ENCODE peak calls at places on chromosomes 4 and X, in four cellular contexts. V, Q, G and E are unnamed samples.

GRCh38 chr4:108372678-108373077 is 203.9 kb upstream of the LEF1 start:
- DNase-seq in Q (no peak), V (no peak), G (no peak), E (no peak)

GRCh38 chrX:94722578-94722977 is 1048.6 kb downstream of the FAM133A start:
- DNase-seq in Q (no peak), V (no peak), G (no peak), E (no peak)

GRCh38 chr4:26238782-26239647 is 81.8 kb upstream of the RBPJ start:
- DNase-seq in G (peak; percentile 71), V (no peak), Q (no peak), E (no peak)

GRCh38 chr4:40307627-40308497 is 27.3 kb upstream of the CHRNA9 start:
- DNase-seq in G (no peak), V (no peak), Q (peak; percentile 86), E (no peak)

GRCh38 chr4:88457307-88458090 is 580 bp downstream of the HERC5 start:
- DNase-seq in V (no peak), Q (no peak), G (peak; percentile 16), E (peak; percentile 30)

GRCh38 chrX:71930298-71930697 is 19.7 kb downstream of the NHSL2 start:
- DNase-seq in Q (no peak), V (no peak), G (peak; percentile 35), E (no peak)

GRCh38 chr4:172740434-172740833 is 428.2 kb upstream of the GALNT7 start:
- DNase-seq in Q (no peak), V (no peak), G (no peak), E (no peak)

GRCh38 chr4:87375719-87376291 is 15.2 kb downstream of the HSD17B11 start:
- DNase-seq in V (peak; percentile 29), G (peak; percentile 63), Q (no peak), E (peak; percentile 71)

GRCh38 chrX:100368167-100368566 is 41.9 kb downstream of the PCDH19 start:
- DNase-seq in Q (no peak), G (no peak), V (no peak), E (peak; percentile 2)

GRCh38 chr4:67106846-67107467 is 438.3 kb downstream of the CENPC start:
- DNase-seq in G (peak; percentile 3), V (no peak), Q (no peak), E (no peak)

GRCh38 chr4:163554870-163555465 is 60.5 kb downstream of the TMA16 start:
- DNase-seq in Q (no peak), V (no peak), G (peak; percentile 15), E (peak; percentile 27)

GRCh38 chr4:31005037-31005436 is 284.9 kb downstream of the PCDH7 start:
- DNase-seq in V (no peak), Q (no peak), G (no peak), E (no peak)

GRCh38 chr4:2741626-2742025 is 14.5 kb downstream of the TNIP2 start:
- DNase-seq in V (no peak), G (peak; percentile 54), Q (no peak), E (no peak)

GRCh38 chr4:61520688-61521160 is 320.6 kb downstream of the ADGRL3 start:
- DNase-seq in V (no peak), G (no peak), Q (no peak), E (no peak)

GRCh38 chrX:19579485-19579884 is 64.2 kb upstream of the MAP3K15 start:
- DNase-seq in Q (no peak), G (peak; percentile 48), V (no peak), E (peak; percentile 7)

GRCh38 chrX:148956352-148956751 is 455.9 kb downstream of the AFF2 start:
- DNase-seq in Q (no peak), V (no peak), G (no peak), E (no peak)

GRCh38 chrX:134388161-134389109 is 71.5 kb upstream of the HPRT1 start:
- DNase-seq in G (no peak), Q (peak; percentile 58), V (no peak), E (no peak)

GRCh38 chrX:139692506-139692849 is 15.5 kb downstream of the MCF2 start:
- DNase-seq in G (no peak), Q (no peak), V (no peak), E (no peak)

GRCh38 chr4:156677136-156677535 is 294.5 kb downstream of the PDGFC start:
- DNase-seq in Q (no peak), G (peak; percentile 39), V (peak; percentile 18), E (peak; percentile 5)

GRCh38 chr4:157217708-157218107 is 2.8 kb upstream of the GRIA2 start:
- DNase-seq in Q (no peak), G (peak; percentile 11), V (peak; percentile 18), E (peak; percentile 31)

GRCh38 chr4:39732728-39733127 is 34.8 kb downstream of the UBE2K start:
- DNase-seq in G (peak; percentile 88), Q (no peak), V (no peak), E (no peak)

GRCh38 chrX:14675500-14675899 is 146.2 kb downstream of the GLRA2 start:
- DNase-seq in V (no peak), G (no peak), Q (no peak), E (no peak)

GRCh38 chrX:40809210-40809609 is 73.9 kb upstream of the MED14 start:
- DNase-seq in Q (no peak), V (no peak), G (peak; percentile 29), E (peak; percentile 1)

GRCh38 chrX:78555401-78555980 is 103.6 kb downstream of the RTL3 start:
- DNase-seq in V (no peak), Q (no peak), G (no peak), E (no peak)

GRCh38 chrX:3712080-3712869 is 1.2 kb downstream of the PRKX start:
- DNase-seq in Q (no peak), V (no peak), G (no peak), E (peak; percentile 33)

GRCh38 chrX:19443886-19444530 is 71.3 kb downstream of the MAP3K15 start:
- DNase-seq in Q (no peak), G (no peak), V (no peak), E (no peak)

GRCh38 chr4:93337196-93337595 is 491.4 kb upstream of the ATOH1 start:
- DNase-seq in G (no peak), Q (no peak), V (no peak), E (no peak)

GRCh38 chr4:587671-588350 is 11.7 kb upstream of the TMEM271 start:
- DNase-seq in Q (no peak), G (no peak), V (no peak), E (no peak)

GRCh38 chr4:82529322-82529721 is 32.5 kb downstream of the TMEM150C start:
- DNase-seq in V (no peak), G (no peak), Q (no peak), E (no peak)

GRCh38 chr4:127251423-127251822 is 381.3 kb upstream of the INTU start:
- DNase-seq in G (peak; percentile 38), Q (peak; percentile 3), V (no peak), E (no peak)

GRCh38 chr4:6619116-6619465 is 21.4 kb upstream of the MRFAP1 start:
- DNase-seq in Q (no peak), V (no peak), G (no peak), E (no peak)

GRCh38 chr4:169810325-169811323 is 52.9 kb upstream of the HPF1 start:
- DNase-seq in Q (peak; percentile 20), G (peak; percentile 65), V (peak; percentile 75), E (peak; percentile 81)

GRCh38 chrX:113929004-113929403 is 654.9 kb upstream of the HTR2C start:
- DNase-seq in V (peak; percentile 20), Q (peak; percentile 14), G (no peak), E (peak; percentile 1)